ENCODE peak calls at places on chromosomes 3 and 15, in nine cellular contexts. E is lower leg skin, K is fibroblast of lung, S is AG09319, B is RWPE1, X is psoas muscle, A is WERI-Rb-1, R is mammary epithelial cell, D is fibroblast of the aortic adventitia. F is an unnamed sample.

GRCh38 chr3:126704494-126705214 is 614 bp downstream of the CHCHD6 start:
- DNase-seq in E (no peak), K (no peak), S (no peak), B (peak), X (no peak), A (no peak), R (peak), D (no peak), F (no peak)

GRCh38 chr3:159872374-159873109 is 116.1 kb upstream of the IL12A start:
- DNase-seq in E (no peak), K (peak), S (no peak), B (peak), X (no peak), A (no peak), R (peak), D (peak), F (peak)

GRCh38 chr3:119809249-119810017 is 27.5 kb downstream of the NR1I2 start:
- DNase-seq in E (no peak), K (no peak), S (no peak), B (no peak), X (no peak), A (no peak), R (no peak), D (no peak), F (no peak)

GRCh38 chr3:52205727-52206372 is 7.9 kb downstream of the ALAS1 start:
- DNase-seq in E (no peak), K (no peak), S (no peak), B (peak), X (no peak), A (no peak), R (peak), D (no peak), F (no peak)

GRCh38 chr3:128487813-128488635 is 5.0 kb downstream of the GATA2 start:
- DNase-seq in E (peak), K (peak), S (peak), B (peak), X (peak), A (peak), R (peak), D (peak), F (no peak)

GRCh38 chr3:189974372-189974771 is 146.3 kb downstream of the P3H2 start:
- DNase-seq in E (no peak), K (no peak), S (no peak), B (no peak), X (no peak), A (no peak), R (no peak), D (no peak), F (no peak)

GRCh38 chr3:20837676-20838302 is 651.8 kb upstream of the SGO1 start:
- DNase-seq in E (no peak), K (no peak), S (no peak), B (no peak), X (no peak), A (no peak), R (no peak), D (no peak), F (no peak)

GRCh38 chr15:35669457-35670045 is 123.6 kb upstream of the DPH6 start:
- DNase-seq in E (no peak), K (no peak), S (no peak), B (peak), X (no peak), A (no peak), R (peak), D (no peak), F (peak)

GRCh38 chr15:26712350-26712749 is 60.5 kb downstream of the GABRB3 start:
- DNase-seq in E (no peak), K (no peak), S (no peak), B (no peak), X (no peak), A (no peak), R (no peak), D (no peak), F (no peak)

GRCh38 chr3:179760944-179761343 is 108.1 kb downstream of the USP13 start:
- DNase-seq in E (no peak), K (peak), S (no peak), B (peak), X (peak), A (no peak), R (peak), D (no peak), F (peak)

GRCh38 chr3:168029705-168030104 is 66.0 kb downstream of the GOLIM4 start:
- DNase-seq in E (no peak), K (no peak), S (no peak), B (no peak), X (no peak), A (no peak), R (no peak), D (no peak), F (no peak)

GRCh38 chr3:31699309-31699953 is 166.7 kb downstream of the STT3B start:
- DNase-seq in E (no peak), K (peak), S (no peak), B (no peak), X (no peak), A (no peak), R (peak), D (no peak), F (no peak)

GRCh38 chr3:89503891-89504391 is 396.5 kb downstream of the EPHA3 start:
- DNase-seq in E (no peak), K (no peak), S (no peak), B (no peak), X (no peak), A (no peak), R (no peak), D (no peak), F (no peak)

GRCh38 chr3:89506462-89507143 is 399.2 kb downstream of the EPHA3 start:
- DNase-seq in E (no peak), K (peak), S (no peak), B (no peak), X (no peak), A (no peak), R (no peak), D (no peak), F (no peak)

DNA sequence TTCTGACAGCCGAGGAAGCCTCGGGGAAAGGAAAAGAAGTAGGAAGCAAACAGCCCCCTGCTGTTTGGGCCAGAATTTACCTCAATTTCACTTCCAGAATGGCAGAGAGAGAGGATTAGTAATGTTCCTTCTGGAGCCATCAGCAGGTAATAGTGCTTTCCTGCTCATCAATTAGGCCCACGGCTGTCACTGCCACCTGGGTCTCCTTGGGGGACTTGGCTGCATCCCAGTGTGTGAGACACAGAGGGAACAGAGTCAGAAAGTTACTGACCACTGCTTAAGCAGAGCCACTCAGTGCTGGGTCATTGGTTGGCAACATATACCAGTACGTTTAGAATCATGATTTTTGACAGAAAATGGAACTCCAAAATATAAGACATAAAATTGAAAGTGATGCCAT is 397.0 kb downstream of the EPHA3 start:
- DNase-seq in E (no peak), K (no peak), S (no peak), B (no peak), X (no peak), A (no peak), R (no peak), D (no peak), F (no peak)
- TF ChIP-seq CTCF in E (no peak), K (no peak), S (no peak), B (no peak), X (no peak), A (no peak), R (no peak), D (no peak), F (no peak)

GRCh38 chr3:33918357-33918756 is 119.9 kb downstream of the PDCD6IP start:
- DNase-seq in E (no peak), K (no peak), S (peak), B (no peak), X (no peak), A (no peak), R (no peak), D (no peak), F (no peak)

GRCh38 chr3:33914731-33915389 is 116.4 kb downstream of the PDCD6IP start:
- DNase-seq in E (no peak), K (no peak), S (no peak), B (no peak), X (no peak), A (no peak), R (no peak), D (no peak), F (no peak)

GRCh38 chr3:33919312-33919711 is 120.9 kb downstream of the PDCD6IP start:
- DNase-seq in E (no peak), K (peak), S (no peak), B (no peak), X (no peak), A (no peak), R (no peak), D (peak), F (no peak)

GRCh38 chr3:33919721-33920120 is 121.3 kb downstream of the PDCD6IP start:
- DNase-seq in E (no peak), K (no peak), S (no peak), B (no peak), X (no peak), A (no peak), R (no peak), D (no peak), F (no peak)

DNA sequence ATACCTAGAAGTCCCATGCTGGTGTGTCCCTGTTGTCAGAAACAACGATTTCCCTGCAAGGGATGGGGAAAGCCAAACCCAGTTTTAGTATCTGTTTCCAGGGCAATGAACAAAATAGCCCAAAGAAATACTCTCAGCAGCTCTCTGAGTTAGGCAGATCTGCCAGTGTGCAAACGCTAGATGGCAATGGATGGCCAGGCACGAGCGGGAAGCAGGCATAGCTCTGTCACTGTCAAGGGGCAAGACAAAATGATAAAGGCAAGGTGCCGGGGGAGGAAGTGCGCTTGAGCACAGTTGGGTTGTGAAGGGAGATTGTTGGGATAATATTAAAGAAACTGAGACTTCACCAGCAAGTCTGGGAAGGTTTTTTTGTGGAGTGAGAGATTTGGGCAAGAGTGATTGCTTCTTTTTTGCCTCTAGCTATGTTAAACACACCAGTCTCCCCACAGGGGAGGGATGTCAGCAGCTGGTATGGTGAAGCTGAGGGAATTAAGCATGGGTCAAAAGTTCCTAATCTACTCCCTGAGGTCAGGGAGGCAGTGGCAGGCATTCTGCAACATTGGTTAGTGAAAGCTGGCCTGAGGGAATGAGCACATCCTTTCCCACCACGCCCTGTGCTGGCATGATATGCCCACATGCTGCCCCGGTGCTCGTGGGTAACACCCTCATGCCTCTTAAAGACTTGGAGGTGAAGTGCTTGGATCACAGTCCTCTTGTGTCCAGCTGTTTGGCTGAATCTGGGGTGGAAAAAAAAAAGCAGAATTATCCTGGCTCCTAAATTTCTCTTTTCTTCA is 117.6 kb downstream of the PDCD6IP start:
- DNase-seq in E (no peak), K (peak), S (no peak), B (peak), X (no peak), A (peak), R (peak), D (peak), F (peak)
- TF ChIP-seq CTCF in E (no peak), K (peak), S (peak), B (no peak), X (no peak), A (peak), R (peak), D (peak), F (peak)

GRCh38 chr15:63504247-63504978 is at the start of gene USP3:
- DNase-seq in E (peak), K (peak), S (peak), B (peak), X (peak), A (peak), R (peak), D (peak), F (peak)
- TF ChIP-seq CTCF in E (no peak), K (peak), S (peak), B (peak), X (peak), A (peak), R (no peak), D (peak), F (peak)

DNA sequence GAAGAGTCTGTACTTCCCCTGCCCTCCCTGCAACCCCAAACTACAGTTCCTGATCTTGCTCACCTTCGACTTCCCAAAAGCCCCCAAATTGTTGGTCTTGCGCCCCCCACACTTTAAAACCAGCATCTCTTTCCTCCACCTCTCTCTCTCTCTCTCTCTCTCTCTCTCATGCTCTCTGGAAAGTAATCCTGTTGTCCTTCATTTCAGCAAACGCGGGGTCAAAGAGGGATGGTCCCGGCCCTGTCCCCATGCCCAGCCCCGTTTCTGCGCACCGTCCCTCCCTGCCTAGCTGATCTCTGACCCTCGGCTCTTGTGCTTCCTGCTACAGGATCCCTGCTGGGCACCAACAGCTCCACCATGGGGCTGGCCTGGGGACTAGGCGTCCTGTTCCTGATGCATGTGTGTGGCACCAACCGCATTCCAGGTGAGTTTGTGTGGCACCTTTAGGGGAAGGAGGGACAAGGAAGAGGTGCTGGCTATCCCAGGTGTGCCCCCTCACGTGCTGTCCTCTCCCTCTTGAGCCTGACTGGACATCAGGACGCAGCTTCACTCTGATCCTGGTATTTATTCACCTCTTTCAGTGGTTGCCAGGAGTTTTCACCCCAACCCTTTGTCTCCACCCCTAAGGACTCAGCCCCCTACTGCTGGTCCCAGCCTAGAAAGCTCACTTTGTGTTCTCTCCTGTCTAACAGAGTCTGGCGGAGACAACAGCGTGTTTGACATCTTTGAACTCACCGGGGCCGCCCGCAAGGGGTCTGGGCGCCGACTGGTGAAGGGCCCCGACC is 814 bp downstream of the THBS1 start:
- DNase-seq in E (peak), K (peak), S (peak), B (peak), X (no peak), A (peak), R (peak), D (peak), F (no peak)
- TF ChIP-seq CTCF in E (peak), K (peak), S (peak), B (peak), X (no peak), A (peak), R (peak), D (peak), F (peak)

GRCh38 chr3:108125550-108126071 is 34.8 kb upstream of the CD47 start:
- DNase-seq in E (no peak), K (no peak), S (no peak), B (no peak), X (no peak), A (no peak), R (no peak), D (no peak), F (no peak)
- TF ChIP-seq CTCF in E (no peak), K (no peak), S (no peak), B (no peak), X (no peak), A (no peak), R (no peak), D (no peak), F (no peak)

DNA sequence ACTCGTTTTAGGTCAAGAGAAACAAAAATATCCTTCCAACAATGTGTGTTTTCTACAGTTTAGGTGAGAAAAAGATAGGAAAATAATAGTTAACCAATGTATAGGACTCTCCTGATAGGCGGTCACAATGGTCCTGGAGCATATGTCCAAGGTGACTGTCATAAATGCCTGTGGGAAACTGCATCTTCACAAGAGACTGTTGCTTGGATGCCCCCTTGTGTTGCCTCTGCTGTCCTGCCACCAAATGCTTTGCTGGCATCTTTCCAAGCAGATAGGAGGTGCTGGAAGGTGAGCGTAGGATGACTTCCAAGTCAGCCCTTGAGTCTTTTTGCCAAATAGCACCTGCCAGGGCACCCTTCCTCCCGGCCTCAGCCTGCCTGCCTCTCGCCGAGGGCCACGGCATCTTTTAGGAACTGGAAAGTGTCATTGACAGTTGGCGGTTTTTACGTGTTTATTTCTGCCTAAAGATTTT is 24.1 kb upstream of the SACM1L start:
- DNase-seq in E (no peak), K (peak), S (no peak), B (no peak), X (no peak), A (peak), R (peak), D (no peak), F (peak)
- TF ChIP-seq CTCF in E (no peak), K (peak), S (peak), B (no peak), X (peak), A (peak), R (peak), D (peak), F (peak)

DNA sequence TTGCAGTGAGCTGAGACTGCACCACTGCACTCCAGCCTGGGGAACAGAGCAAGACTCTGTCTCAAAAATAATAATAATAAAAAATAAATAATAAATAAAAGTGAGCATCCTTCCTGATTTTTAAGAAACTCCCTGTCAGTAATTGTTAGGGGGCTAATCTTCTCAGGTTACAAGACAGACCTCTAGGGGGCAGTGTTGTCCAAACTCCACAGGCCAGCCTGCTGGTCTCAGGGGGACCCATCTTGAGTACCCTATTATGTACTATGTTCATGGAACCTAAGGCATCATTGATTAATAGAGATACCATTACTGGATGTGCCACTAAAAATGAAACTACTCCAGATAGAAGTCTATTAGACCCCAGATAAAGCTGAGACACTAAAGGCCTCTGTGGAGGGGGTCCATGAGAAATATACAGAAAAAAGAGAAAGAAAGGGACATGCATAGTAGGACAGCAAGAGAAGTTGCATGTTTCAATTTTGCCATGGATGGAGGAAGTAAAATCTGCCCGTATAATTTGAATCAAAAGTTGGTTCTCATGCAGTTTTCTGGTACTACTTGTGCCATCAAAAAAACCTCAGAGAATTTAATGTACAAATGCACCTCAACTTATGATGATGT is 85.5 kb upstream of the CDV3 start:
- DNase-seq in E (no peak), K (peak), S (no peak), B (peak), X (no peak), A (peak), R (no peak), D (peak), F (no peak)
- TF ChIP-seq CTCF in E (no peak), K (peak), S (peak), B (peak), X (peak), A (peak), R (peak), D (peak), F (peak)

DNA sequence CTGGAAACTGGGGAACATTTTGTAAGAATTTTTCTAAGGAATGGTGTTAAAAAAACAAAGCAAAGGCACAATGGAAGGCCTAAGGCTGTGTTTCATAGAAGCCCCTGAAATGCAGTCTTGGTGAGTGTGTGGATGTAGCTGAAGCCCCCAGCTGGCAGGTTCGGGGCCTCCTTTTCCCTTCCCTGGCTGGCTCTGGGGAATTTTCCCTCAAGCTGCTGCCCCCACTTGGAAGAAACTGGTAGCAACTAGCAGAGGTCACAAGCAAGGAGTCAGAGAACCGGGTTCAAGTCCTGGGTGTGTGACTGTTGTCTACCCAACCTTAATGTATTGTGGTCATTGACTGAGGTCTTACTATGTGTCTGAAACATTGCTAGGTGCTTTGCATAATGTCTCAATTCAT is 85.3 kb upstream of the MYZAP start:
- DNase-seq in E (no peak), K (no peak), S (no peak), B (no peak), X (no peak), A (peak), R (no peak), D (no peak), F (no peak)
- TF ChIP-seq CTCF in E (no peak), K (no peak), S (peak), B (no peak), X (no peak), A (peak), R (no peak), D (peak), F (peak)